ENCODE peak calls at places on chromosome 18, in four cellular contexts. P is astrocyte, U is HCT116, D is GM23248. Y is an unnamed sample.

GRCh38 chr18:13914756-13915155 is 580 bp downstream of the MC2R start:
- DNase-seq in P (no peak), U (no peak), D (no peak), Y (no peak)

GRCh38 chr18:47280121-47280520 is 28.7 kb upstream of the SKOR2 start:
- DNase-seq in P (no peak), U (no peak), D (no peak), Y (no peak)

GRCh38 chr18:61459896-61460295 is 126.7 kb downstream of the CDH20 start:
- DNase-seq in P (no peak), U (no peak), D (no peak), Y (no peak)

GRCh38 chr18:50944245-50944917 is 23.5 kb upstream of the ELAC1 start:
- DNase-seq in P (no peak), U (no peak), D (peak), Y (no peak)

GRCh38 chr18:66873899-66874298 is 270.0 kb upstream of the CDH19 start:
- DNase-seq in P (no peak), U (no peak), D (no peak), Y (no peak)

GRCh38 chr18:58608216-58608615 is 20.7 kb downstream of the ALPK2 start:
- DNase-seq in P (no peak), U (no peak), D (no peak), Y (no peak)

GRCh38 chr18:38464024-38464423 is 898.4 kb upstream of the CELF4 start:
- DNase-seq in P (no peak), U (no peak), D (no peak), Y (no peak)

GRCh38 chr18:56869189-56869777 is 218.1 kb downstream of the WDR7 start:
- DNase-seq in P (peak), U (peak), D (peak), Y (peak)

GRCh38 chr18:54150226-54150625 is 74.2 kb downstream of the MBD2 start:
- DNase-seq in P (no peak), U (no peak), D (no peak), Y (no peak)

GRCh38 chr18:74514860-74515495 is 18.8 kb downstream of the CNDP2 start:
- DNase-seq in P (no peak), U (no peak), D (no peak), Y (no peak)

GRCh38 chr18:3720818-3721545 is 271.0 kb downstream of the TGIF1 start:
- DNase-seq in P (no peak), U (no peak), D (no peak), Y (no peak)

GRCh38 chr18:57813245-57813644 is 10.1 kb upstream of the ATP8B1 start:
- DNase-seq in P (peak), U (peak), D (peak), Y (peak)

GRCh38 chr18:59051470-59052165 is 88.1 kb upstream of the SEC11C start:
- DNase-seq in P (no peak), U (no peak), D (no peak), Y (peak)

DNA sequence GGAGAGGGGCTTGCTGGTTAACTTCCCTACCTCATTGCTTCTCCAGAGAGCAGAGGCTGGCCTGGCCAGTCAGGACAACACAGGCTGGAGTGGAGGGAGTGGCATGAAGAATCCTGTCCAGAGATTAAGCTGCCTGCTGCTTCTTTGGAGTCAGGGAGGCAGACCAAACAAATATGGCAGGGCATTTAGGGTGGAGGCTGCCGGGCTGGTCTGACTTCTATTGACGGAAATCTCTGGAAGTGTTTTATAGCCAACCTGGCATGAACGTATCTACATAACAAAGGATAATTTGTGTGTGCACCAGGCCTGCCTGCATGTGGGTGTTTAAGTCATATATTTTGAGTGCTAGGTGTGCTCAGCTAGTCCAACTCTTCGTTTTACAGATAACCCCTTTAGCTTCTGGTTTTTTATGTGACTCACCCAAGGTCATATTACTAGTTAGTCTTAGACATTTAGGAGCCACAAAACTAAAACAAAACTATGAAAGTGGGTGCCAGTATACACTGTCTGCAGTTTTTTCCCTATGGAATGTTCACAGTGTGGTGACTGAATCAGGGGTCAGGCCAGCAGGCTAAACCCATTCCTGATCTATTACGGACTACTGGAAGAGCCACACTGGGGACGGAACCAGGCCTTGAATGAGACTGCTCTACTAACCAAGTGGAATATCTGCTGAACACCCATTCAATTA is 5.5 kb downstream of the NPC1 start:
- DNase-seq in P (peak), U (no peak), D (peak), Y (peak)
- H3K4me2 ChIP-seq in P (peak), U (no peak), D (peak), Y (no peak)

DNA sequence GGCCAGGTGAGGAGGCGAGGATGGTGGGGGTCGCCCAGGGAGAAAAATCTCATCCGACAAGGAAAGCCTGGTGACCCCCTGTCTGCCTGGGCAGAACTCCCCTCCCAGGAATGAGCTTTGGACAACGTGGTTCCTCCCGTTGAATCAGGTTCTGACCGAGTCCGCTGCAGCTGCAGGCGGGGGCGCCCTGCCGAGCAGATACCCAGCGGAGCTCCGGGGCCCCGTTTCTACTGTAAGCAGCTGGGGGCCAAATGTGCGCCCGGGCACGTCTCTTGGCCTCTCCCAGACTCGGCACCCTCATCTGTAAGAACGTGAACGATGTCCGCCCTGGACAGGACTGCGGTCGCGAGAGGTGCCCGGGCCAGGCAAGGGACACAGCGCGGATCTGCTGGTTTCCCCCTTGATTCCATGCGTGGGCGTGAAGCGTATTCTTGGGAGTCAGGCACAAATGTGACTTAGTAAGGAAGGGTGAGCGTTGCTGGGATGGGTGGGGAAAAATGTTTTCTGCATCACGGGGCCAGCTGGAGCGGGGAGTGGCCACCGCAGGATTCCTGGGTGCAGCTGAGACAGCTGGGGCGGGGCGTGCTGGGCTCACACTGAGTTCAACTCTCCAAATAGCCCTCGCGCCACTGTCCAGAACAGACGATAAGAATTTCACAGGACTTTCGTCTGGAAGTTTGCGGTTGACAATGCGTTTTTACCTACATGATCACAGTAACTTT is 20.2 kb upstream of the TUBB6 start:
- DNase-seq in P (peak), U (peak), D (peak), Y (peak)
- H3K9ac ChIP-seq in P (peak), U (peak), D (peak), Y (peak)

GRCh38 chr18:31100598-31101147 is 1.5 kb downstream of the DSC2 start:
- DNase-seq in P (no peak), U (no peak), D (no peak), Y (no peak)
- TF ChIP-seq EZH2 in P (no peak), U (no peak), D (no peak), Y (no peak)

GRCh38 chr18:11997466-11997865 is 16.2 kb downstream of the IMPA2 start:
- DNase-seq in P (no peak), U (no peak), D (no peak), Y (no peak)
- H3K4me2 ChIP-seq in P (no peak), U (no peak), D (no peak), Y (no peak)

GRCh38 chr18:9066358-9066757 is 36.1 kb upstream of the NDUFV2 start:
- DNase-seq in P (no peak), U (no peak), D (no peak), Y (no peak)

GRCh38 chr18:9068346-9068745 is 34.2 kb upstream of the NDUFV2 start:
- DNase-seq in P (no peak), U (no peak), D (no peak), Y (no peak)

GRCh38 chr18:9067823-9068222 is 34.7 kb upstream of the NDUFV2 start:
- DNase-seq in P (no peak), U (no peak), D (no peak), Y (no peak)

GRCh38 chr18:9065864-9066263 is 36.6 kb upstream of the NDUFV2 start:
- DNase-seq in P (no peak), U (no peak), D (no peak), Y (no peak)

GRCh38 chr18:9066817-9067306 is 35.6 kb upstream of the NDUFV2 start:
- DNase-seq in P (no peak), U (no peak), D (no peak), Y (no peak)
- H3K9ac ChIP-seq in P (no peak), U (no peak), D (no peak), Y (no peak)